ENCODE peak calls at places on chromosomes 12 and 14, in six cellular contexts. C is esophagus muscularis mucosa, K is mammary epithelial cell, I is left ventricle myocardium inferior, P is mesothelial cell of epicardium, J is psoas muscle. A is an unnamed sample.

GRCh38 chr12:94603434-94604068 is 46.8 kb downstream of the TMCC3 start:
- DNase-seq in K (no peak), J (no peak), I (no peak), P (no peak), C (no peak), A (peak; percentile 31)

GRCh38 chr12:91778091-91778819 is 367.4 kb downstream of the BTG1 start:
- DNase-seq in K (no peak), I (no peak), C (no peak), P (no peak), J (no peak), A (no peak)

GRCh38 chr12:99111600-99111999 is 466.5 kb downstream of the APAF1 start:
- DNase-seq in K (no peak), C (no peak), J (no peak), I (no peak), P (no peak), A (no peak)

GRCh38 chr14:80764496-80764895 is 177.0 kb downstream of the CEP128 start:
- DNase-seq in C (no peak), I (no peak), P (no peak), K (no peak), J (no peak), A (no peak)

GRCh38 chr14:66359500-66359899 is 126.7 kb upstream of the CCDC196 start:
- DNase-seq in I (no peak), C (no peak), J (no peak), K (peak; percentile 25), P (no peak), A (no peak)

GRCh38 chr14:23639891-23640523 is 3.8 kb downstream of the DHRS2 start:
- DNase-seq in P (no peak), K (no peak), C (no peak), J (no peak), I (no peak), A (no peak)

GRCh38 chr12:80262372-80263170 is 163.2 kb downstream of the OTOGL start:
- DNase-seq in K (no peak), P (no peak), J (no peak), I (no peak), C (no peak), A (no peak)

GRCh38 chr14:54344445-54344844 is 52.4 kb upstream of the CDKN3 start:
- DNase-seq in J (no peak), P (no peak), K (no peak), I (no peak), C (no peak), A (no peak)

GRCh38 chr12:51949342-51950030 is 2.0 kb upstream of the ACVR1B start:
- DNase-seq in C (no peak), K (no peak), P (no peak), J (no peak), I (no peak), A (no peak)

GRCh38 chr12:62313727-62314380 is 53.6 kb downstream of the USP15 start:
- DNase-seq in I (no peak), C (no peak), J (no peak), K (no peak), P (no peak), A (no peak)

GRCh38 chr12:12384601-12385321 is 27.9 kb downstream of the BORCS5 start:
- DNase-seq in K (no peak), C (no peak), P (no peak), I (no peak), J (no peak), A (no peak)

GRCh38 chr12:96177013-96177412 is 17.2 kb upstream of the ELK3 start:
- DNase-seq in K (peak; percentile 96), P (no peak), I (no peak), C (no peak), J (no peak), A (no peak)

GRCh38 chr12:90090929-90091651 is 382.5 kb upstream of the ATP2B1 start:
- DNase-seq in C (no peak), J (peak; percentile 55), I (no peak), P (no peak), K (peak; percentile 98), A (no peak)

GRCh38 chr12:12095016-12095415 is 24.3 kb downstream of the BCL2L14 start:
- DNase-seq in P (no peak), J (no peak), C (no peak), K (no peak), I (no peak), A (no peak)

GRCh38 chr14:29274890-29275651 is 508.5 kb downstream of the FOXG1 start:
- DNase-seq in I (no peak), K (no peak), J (no peak), P (no peak), C (no peak), A (no peak)

GRCh38 chr12:48004039-48004940 is at the start of gene COL2A1:
- DNase-seq in J (no peak), K (peak; percentile 17), C (no peak), I (no peak), P (no peak), A (no peak)

GRCh38 chr14:49594347-49595089 is 4.2 kb upstream of the LRR1 start:
- DNase-seq in C (no peak), J (no peak), P (no peak), K (no peak), I (no peak), A (no peak)

GRCh38 chr12:108313609-108314331 is 25.3 kb downstream of the CMKLR1 start:
- DNase-seq in J (peak; percentile 63), P (no peak), I (no peak), C (no peak), K (no peak), A (no peak)

GRCh38 chr12:52230364-52231281 is 2.4 kb upstream of the KRT7 start:
- DNase-seq in J (peak; percentile 23), C (no peak), K (peak; percentile 75), I (peak; percentile 42), P (no peak), A (no peak)

GRCh38 chr14:33404054-33404453 is 465.4 kb downstream of the NPAS3 start:
- DNase-seq in P (no peak), C (no peak), J (no peak), I (no peak), K (peak; percentile 45), A (no peak)

GRCh38 chr14:33686218-33686617 is 264.7 kb downstream of the EGLN3 start:
- DNase-seq in J (no peak), I (no peak), C (no peak), P (no peak), K (peak; percentile 84), A (no peak)

GRCh38 chr12:127431177-127431576 is 835.8 kb upstream of the TMEM132C start:
- DNase-seq in P (no peak), I (no peak), J (no peak), K (no peak), C (no peak), A (no peak)

GRCh38 chr14:22002860-22003284 is 329.3 kb upstream of the OR4E1 start:
- DNase-seq in C (no peak), K (no peak), P (no peak), I (no peak), J (peak; percentile 62), A (no peak)
- TF ChIP-seq CTCF in C (no peak), K (peak; percentile 52), P (no peak), I (peak; percentile 34), J (no peak), A (no peak)

GRCh38 chr14:100440207-100440631 is 117.1 kb downstream of the SLC25A47 start:
- DNase-seq in P (no peak), J (peak; percentile 86), I (peak; percentile 64), C (no peak), K (peak; percentile 79), A (no peak)
- TF ChIP-seq CTCF in P (no peak), J (peak; percentile 79), I (peak; percentile 78), C (peak; percentile 54), K (peak; percentile 95), A (no peak)

GRCh38 chr14:96086032-96086431 is 46.9 kb downstream of the C14orf132 start:
- DNase-seq in K (peak; percentile 73), P (no peak), C (no peak), I (no peak), J (no peak), A (no peak)

GRCh38 chr14:96089401-96089800 is 50.2 kb downstream of the C14orf132 start:
- DNase-seq in I (no peak), C (no peak), P (no peak), J (peak; percentile 26), K (no peak), A (no peak)

GRCh38 chr14:96088911-96089310 is 49.7 kb downstream of the C14orf132 start:
- DNase-seq in K (no peak), I (no peak), P (no peak), J (no peak), C (no peak), A (no peak)

GRCh38 chr14:96086574-96087077 is 47.5 kb downstream of the C14orf132 start:
- DNase-seq in K (peak; percentile 76), I (no peak), J (no peak), C (no peak), P (no peak), A (no peak)

DNA sequence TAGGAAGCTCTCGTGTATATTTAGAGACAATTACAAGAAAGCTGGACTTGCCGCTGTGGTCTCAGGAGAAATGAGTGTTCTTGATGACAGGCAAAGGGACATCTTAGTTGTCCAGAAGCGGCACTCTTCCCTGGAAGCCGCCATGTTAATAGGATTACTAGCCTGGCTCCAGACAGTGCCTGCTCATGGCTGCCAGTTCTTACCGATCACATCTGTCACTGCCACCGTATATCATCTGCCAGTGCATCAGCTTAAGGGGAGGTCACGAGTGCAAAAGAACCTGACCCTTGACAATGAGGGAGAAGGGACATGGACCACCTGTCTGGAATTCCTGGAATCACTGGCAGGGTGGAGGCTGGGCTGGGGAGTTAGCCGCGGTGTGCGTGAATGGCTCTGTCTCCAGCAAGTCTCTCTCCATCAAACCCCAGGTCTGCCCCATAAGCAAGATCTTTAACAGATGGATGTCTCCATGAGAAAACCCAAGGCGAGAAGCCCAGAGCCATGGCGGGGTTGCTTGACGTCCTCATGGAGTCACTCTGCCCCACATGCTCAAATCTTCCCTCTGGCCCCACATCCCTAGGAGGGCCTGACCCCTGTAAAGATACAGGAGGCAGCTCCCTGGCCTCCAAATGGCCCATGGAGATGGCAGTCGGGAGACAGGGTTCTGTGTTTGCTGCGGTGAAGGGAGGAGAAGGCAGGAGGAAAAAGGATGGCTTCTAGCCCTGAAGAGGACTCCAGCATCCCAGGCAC is 49.1 kb downstream of the C14orf132 start:
- DNase-seq in C (no peak), P (no peak), I (no peak), K (no peak), J (peak; percentile 19), A (no peak)
- TF ChIP-seq CTCF in C (no peak), P (no peak), I (no peak), K (no peak), J (no peak), A (no peak)

GRCh38 chr14:102212845-102213244 is 73.1 kb downstream of the WDR20 start:
- DNase-seq in K (no peak), I (no peak), C (no peak), P (peak; percentile 10), J (no peak), A (no peak)

GRCh38 chr14:102215071-102215470 is 75.4 kb downstream of the WDR20 start:
- DNase-seq in P (no peak), I (no peak), C (no peak), K (no peak), J (peak; percentile 55), A (no peak)

GRCh38 chr14:102213470-102213869 is 73.8 kb downstream of the WDR20 start:
- DNase-seq in I (no peak), C (no peak), P (no peak), J (no peak), K (no peak), A (no peak)

GRCh38 chr14:102215522-102216250 is 76.0 kb downstream of the WDR20 start:
- DNase-seq in I (peak; percentile 51), K (no peak), J (peak; percentile 52), C (no peak), P (no peak), A (no peak)

GRCh38 chr14:102213984-102214658 is 74.4 kb downstream of the WDR20 start:
- DNase-seq in J (no peak), P (no peak), I (no peak), K (no peak), C (no peak), A (no peak)
- TF ChIP-seq CTCF in J (peak; percentile 22), P (no peak), I (no peak), K (peak; percentile 14), C (no peak), A (no peak)

A was measured in activated B cell treated with CpG ODN at 0.5 μM for 24 hours.